ENCODE peak calls at places on chromosomes 13 and 19, in four cellular contexts. X, F, V and S are unnamed samples.

GRCh38 chr13:111515648-111516047 is 195.2 kb downstream of the TEX29 start:
- DNase-seq in X (peak; percentile 59), F (no peak), V (no peak), S (no peak)

GRCh38 chr13:99970761-99971575 is 599 bp downstream of the ZIC5 start:
- DNase-seq in X (no peak), F (no peak), V (no peak), S (no peak)

GRCh38 chr13:42007844-42008243 is 40.6 kb upstream of the DGKH start:
- DNase-seq in X (no peak), F (no peak), V (no peak), S (no peak)

GRCh38 chr13:70568571-70568970 is 460.3 kb upstream of the KLHL1 start:
- DNase-seq in X (no peak), F (no peak), V (no peak), S (peak; percentile 2)

GRCh38 chr13:35866801-35867200 is 264.4 kb downstream of the DCLK1 start:
- DNase-seq in X (no peak), F (no peak), V (no peak), S (no peak)

GRCh38 chr13:27279506-27279905 is 8.9 kb downstream of the RASL11A start:
- DNase-seq in X (no peak), F (no peak), V (no peak), S (no peak)

GRCh38 chr19:11016591-11016990 is 55.8 kb downstream of the SMARCA4 start:
- DNase-seq in X (no peak), F (no peak), V (no peak), S (no peak)

GRCh38 chr13:66875264-66875663 is 354.9 kb downstream of the PCDH9 start:
- DNase-seq in X (no peak), F (no peak), V (no peak), S (no peak)

GRCh38 chr13:49776871-49777270 is 15.6 kb downstream of the KPNA3 start:
- DNase-seq in X (no peak), F (no peak), V (no peak), S (no peak)

GRCh38 chr19:15437355-15438123 is 12.2 kb downstream of the WIZ start:
- DNase-seq in X (no peak), F (no peak), V (no peak), S (no peak)

GRCh38 chr13:28349901-28350654 is 144.8 kb downstream of the FLT1 start:
- DNase-seq in X (no peak), F (no peak), V (no peak), S (no peak)

GRCh38 chr19:2289714-2290435 is 7.9 kb upstream of the PEAK3 start:
- DNase-seq in X (no peak), F (no peak), V (peak; percentile 53), S (no peak)

GRCh38 chr19:54518844-54519243 is 16.2 kb downstream of the LAIR2 start:
- DNase-seq in X (no peak), F (no peak), V (no peak), S (peak; percentile 23)

GRCh38 chr19:3683405-3683865 is 16.8 kb downstream of the PIP5K1C start:
- DNase-seq in X (no peak), F (no peak), V (no peak), S (no peak)

GRCh38 chr19:39082745-39083598 is 1.2 kb upstream of the ACP7 start:
- DNase-seq in X (no peak), F (no peak), V (no peak), S (no peak)

GRCh38 chr19:44512326-44513298 is 12.3 kb upstream of the ZNF180 start:
- DNase-seq in X (peak; percentile 65), F (no peak), V (peak; percentile 14), S (peak; percentile 69)

GRCh38 chr19:3374369-3375112 is 8.2 kb downstream of the NFIC start:
- DNase-seq in X (peak; percentile 90), F (no peak), V (no peak), S (no peak)

GRCh38 chr19:35013047-35013819 is 13.1 kb downstream of the GRAMD1A start:
- DNase-seq in X (peak; percentile 94), F (no peak), V (peak; percentile 77), S (peak; percentile 64)

GRCh38 chr19:3730457-3730958 is 22.3 kb downstream of the TJP3 start:
- DNase-seq in X (no peak), F (no peak), V (no peak), S (no peak)

GRCh38 chr19:16042533-16043085 is 33.7 kb upstream of the TPM4 start:
- DNase-seq in X (peak; percentile 53), F (no peak), V (no peak), S (no peak)

GRCh38 chr13:52319876-52320275 is 86.1 kb downstream of the THSD1 start:
- DNase-seq in X (no peak), F (no peak), V (no peak), S (no peak)

GRCh38 chr19:30135358-30135757 is 193.3 kb downstream of the URI1 start:
- DNase-seq in X (no peak), F (no peak), V (no peak), S (no peak)

GRCh38 chr19:42488783-42489521 is 39.3 kb downstream of the CEACAM1 start:
- DNase-seq in X (no peak), F (no peak), V (no peak), S (no peak)

GRCh38 chr19:6516018-6516658 is 14.0 kb upstream of the TUBB4A start:
- DNase-seq in X (peak; percentile 98), F (no peak), V (peak; percentile 95), S (peak; percentile 91)
- TF ChIP-seq POLR2A in X (no peak), F (no peak), V (peak; percentile 17), S (peak; percentile 15)

GRCh38 chr19:4816388-4817165 is 14.9 kb downstream of the TICAM1 start:
- DNase-seq in X (no peak), F (no peak), V (no peak), S (no peak)
- TF ChIP-seq POLR2A in X (no peak), F (no peak), V (no peak), S (no peak)

GRCh38 chr19:49921871-49922755 is 6.9 kb upstream of the ATF5 start:
- DNase-seq in X (no peak), F (no peak), V (no peak), S (peak; percentile 73)
- TF ChIP-seq POLR2A in X (no peak), F (no peak), V (no peak), S (no peak)

GRCh38 chr19:18306209-18306902 is 16.5 kb downstream of the LSM4 start:
- DNase-seq in X (no peak), F (no peak), V (peak; percentile 44), S (no peak)

GRCh38 chr19:18301718-18302111 is 20.3 kb upstream of the JUND start:
- DNase-seq in X (no peak), F (no peak), V (no peak), S (no peak)

GRCh38 chr19:18306903-18307681 is 15.8 kb downstream of the LSM4 start:
- DNase-seq in X (no peak), F (no peak), V (no peak), S (no peak)

GRCh38 chr19:18304194-18304495 is 18.7 kb downstream of the LSM4 start:
- DNase-seq in X (no peak), F (no peak), V (no peak), S (no peak)

GRCh38 chr19:18304496-18305312 is 18.2 kb downstream of the LSM4 start:
- DNase-seq in X (peak; percentile 98), F (no peak), V (peak; percentile 75), S (peak; percentile 88)
- TF ChIP-seq POLR2A in X (peak; percentile 79), F (no peak), V (peak; percentile 76), S (peak; percentile 64)

GRCh38 chr13:98570929-98571372 is 6.0 kb downstream of the STK24 start:
- DNase-seq in X (peak; percentile 78), F (no peak), V (peak; percentile 61), S (peak; percentile 95)
- TF ChIP-seq POLR2A in X (no peak), F (no peak), V (peak; percentile 10), S (no peak)